ENCODE peak calls at places on chromosomes 11 and 22, in five cellular contexts. Z, D, E, W and U are unnamed samples.

GRCh38 chr11:4704054-4704789 is at the start of gene MMP26:
- DNase-seq in Z (no peak), D (no peak), E (no peak), W (peak), U (peak)

GRCh38 chr11:9825315-9825714 is 161.4 kb downstream of the SWAP70 start:
- DNase-seq in Z (no peak), D (no peak), E (no peak), W (no peak), U (no peak)

GRCh38 chr11:131763193-131763890 is 392.9 kb downstream of the NTM start:
- DNase-seq in Z (no peak), D (no peak), E (no peak), W (no peak), U (no peak)

GRCh38 chr11:2522636-2523255 is 77.9 kb downstream of the KCNQ1 start:
- DNase-seq in Z (no peak), D (no peak), E (no peak), W (peak), U (no peak)

GRCh38 chr11:123822022-123822421 is 15.9 kb upstream of the OR6M1 start:
- DNase-seq in Z (no peak), D (no peak), E (no peak), W (no peak), U (no peak)

GRCh38 chr11:70669871-70670683 is 271.7 kb downstream of the CTTN start:
- DNase-seq in Z (no peak), D (no peak), E (no peak), W (no peak), U (peak)

GRCh38 chr11:36455658-36456111 is 54.4 kb downstream of the TRAF6 start:
- DNase-seq in Z (peak), D (no peak), E (no peak), W (no peak), U (peak)

GRCh38 chr11:126791446-126791845 is 209.1 kb downstream of the KIRREL3 start:
- DNase-seq in Z (no peak), D (peak), E (no peak), W (peak), U (no peak)

GRCh38 chr22:31350410-31350863 is 4.3 kb upstream of the PATZ1 start:
- DNase-seq in Z (peak), D (no peak), E (peak), W (peak), U (no peak)

GRCh38 chr11:68632802-68633201 is 51.5 kb upstream of the GAL start:
- DNase-seq in Z (peak), D (peak), E (peak), W (peak), U (peak)

GRCh38 chr11:68447015-68447801 is 13.3 kb upstream of the PPP6R3 start:
- DNase-seq in Z (peak), D (peak), E (peak), W (peak), U (peak)

GRCh38 chr22:18121436-18122253 is 11.0 kb downstream of the TUBA8 start:
- DNase-seq in Z (no peak), D (no peak), E (no peak), W (peak), U (no peak)
- TF ChIP-seq CTCF in Z (no peak), D (peak), E (no peak), W (no peak), U (no peak)

GRCh38 chr11:22304337-22304961 is 33.7 kb upstream of the SLC17A6 start:
- DNase-seq in Z (peak), D (no peak), E (peak), W (no peak), U (peak)
- TF ChIP-seq MAX in Z (no peak), D (no peak), E (no peak), W (no peak), U (no peak)

GRCh38 chr11:17864478-17864941 is 129.9 kb downstream of the KCNC1 start:
- DNase-seq in Z (peak), D (no peak), E (peak), W (peak), U (no peak)
- TF ChIP-seq CTCF in Z (peak), D (peak), E (peak), W (peak), U (peak)

GRCh38 chr22:41366323-41367014 is 15.3 kb upstream of the TEF start:
- DNase-seq in Z (no peak), D (no peak), E (no peak), W (no peak), U (no peak)

GRCh38 chr22:41368543-41368817 is 13.3 kb upstream of the TEF start:
- DNase-seq in Z (no peak), D (no peak), E (no peak), W (no peak), U (no peak)

GRCh38 chr22:41367680-41368542 is 13.8 kb upstream of the TEF start:
- DNase-seq in Z (no peak), D (no peak), E (no peak), W (no peak), U (no peak)

GRCh38 chr22:41365425-41365824 is 16.3 kb upstream of the TEF start:
- DNase-seq in Z (no peak), D (no peak), E (no peak), W (no peak), U (no peak)

GRCh38 chr22:41367039-41367679 is 14.6 kb upstream of the TEF start:
- DNase-seq in Z (peak), D (no peak), E (peak), W (peak), U (peak)
- TF ChIP-seq MAX in Z (peak), D (peak), E (peak), W (no peak), U (peak)

DNA sequence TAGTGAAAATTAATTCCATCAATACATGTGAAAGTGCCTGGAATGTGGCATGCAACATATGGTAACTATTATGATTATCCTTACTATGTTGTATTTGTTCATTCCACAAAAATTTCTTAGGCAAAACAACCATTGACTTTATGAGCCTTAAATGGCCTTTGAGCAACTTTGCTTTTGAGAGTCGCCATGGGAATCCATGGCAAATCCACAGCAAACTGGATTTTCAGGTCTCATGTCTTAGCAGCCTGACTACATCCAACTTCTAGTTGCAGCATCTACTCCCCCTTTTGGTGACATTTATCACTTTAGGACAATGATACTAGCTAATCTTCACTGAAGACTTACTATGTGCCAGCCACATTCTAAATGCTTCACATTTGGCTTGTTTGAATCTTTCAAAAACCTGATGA is 56.8 kb downstream of the SLC1A2 start:
- DNase-seq in Z (no peak), D (no peak), E (no peak), W (no peak), U (no peak)
- TF ChIP-seq CTCF in Z (no peak), D (no peak), E (no peak), W (no peak), U (no peak)

DNA sequence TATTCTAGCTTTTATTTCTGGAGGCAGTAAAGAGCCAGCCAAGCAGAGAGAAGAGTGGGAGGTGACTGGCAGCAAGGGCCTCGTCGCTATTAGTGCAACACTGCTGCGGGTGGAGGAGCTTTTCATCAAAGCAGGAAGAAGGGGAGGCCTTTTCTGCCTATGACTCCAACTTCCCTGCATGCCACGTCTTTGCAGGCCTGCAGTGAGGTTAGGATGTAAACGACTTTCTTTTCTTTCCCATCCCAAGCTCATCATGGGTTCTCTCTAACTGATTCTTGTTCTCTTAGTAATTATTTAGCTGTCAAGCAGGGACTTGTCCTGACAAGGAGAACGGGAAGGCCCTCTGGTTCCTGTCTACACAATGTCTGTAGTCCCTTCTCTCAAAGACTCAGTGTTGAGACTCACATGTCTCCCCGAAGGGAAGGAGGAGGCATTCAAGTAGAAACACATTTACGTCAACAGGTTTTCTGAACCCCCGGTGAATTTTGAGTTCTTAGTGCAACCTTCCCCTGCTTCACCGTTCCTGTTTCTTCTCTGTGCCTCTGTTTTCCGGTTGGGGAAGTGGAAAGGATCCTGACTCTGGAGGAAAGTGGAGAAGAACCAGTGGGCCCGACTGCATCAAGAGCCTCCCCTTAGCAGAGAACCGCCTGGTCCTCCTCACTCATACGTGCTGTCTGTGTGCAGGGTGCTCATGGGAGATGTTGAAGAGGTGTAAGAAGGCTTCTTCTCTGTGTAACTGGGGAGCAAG is 56.9 kb downstream of the PACS1 start:
- DNase-seq in Z (no peak), D (no peak), E (no peak), W (no peak), U (peak)
- TF ChIP-seq MAX in Z (no peak), D (no peak), E (no peak), W (no peak), U (no peak)

DNA sequence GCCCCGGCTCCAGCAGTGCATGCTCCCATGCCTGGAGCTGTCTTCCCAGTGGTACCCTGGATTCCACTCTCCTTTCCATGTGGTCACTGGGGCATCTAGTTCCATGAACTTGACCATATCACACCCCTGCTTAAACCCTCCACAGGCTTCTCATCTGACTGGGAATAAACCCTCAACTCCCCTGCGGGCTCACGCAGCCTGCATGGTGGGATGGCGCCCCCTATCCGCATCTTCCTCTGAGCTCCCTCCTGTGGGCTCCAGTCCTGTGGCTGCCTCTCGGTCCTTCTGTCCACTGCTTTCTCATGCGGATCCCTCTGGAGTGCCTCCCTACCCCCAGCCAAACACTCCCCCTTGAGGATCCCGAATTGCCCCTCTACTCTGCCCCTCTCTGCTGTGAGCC is 41.4 kb upstream of the TTLL12 start:
- DNase-seq in Z (peak), D (peak), E (peak), W (peak), U (peak)
- TF ChIP-seq CTCF in Z (peak), D (peak), E (peak), W (peak), U (peak)

GRCh38 chr11:110294509-110294908 is 1.9 kb downstream of the RDX start:
- DNase-seq in Z (no peak), D (no peak), E (no peak), W (no peak), U (no peak)

GRCh38 chr11:110297082-110297725 is 790 bp upstream of the RDX start:
- DNase-seq in Z (no peak), D (no peak), E (no peak), W (no peak), U (peak)

GRCh38 chr11:110296226-110297081 is at the start of gene RDX:
- DNase-seq in Z (peak), D (peak), E (peak), W (peak), U (peak)

GRCh38 chr11:110295086-110295485 is 1.3 kb downstream of the RDX start:
- DNase-seq in Z (no peak), D (no peak), E (no peak), W (no peak), U (no peak)

GRCh38 chr11:110295487-110296225 is 758 bp downstream of the RDX start:
- DNase-seq in Z (no peak), D (no peak), E (peak), W (peak), U (peak)
- TF ChIP-seq MAX in Z (peak), D (no peak), E (no peak), W (no peak), U (peak)

DNA sequence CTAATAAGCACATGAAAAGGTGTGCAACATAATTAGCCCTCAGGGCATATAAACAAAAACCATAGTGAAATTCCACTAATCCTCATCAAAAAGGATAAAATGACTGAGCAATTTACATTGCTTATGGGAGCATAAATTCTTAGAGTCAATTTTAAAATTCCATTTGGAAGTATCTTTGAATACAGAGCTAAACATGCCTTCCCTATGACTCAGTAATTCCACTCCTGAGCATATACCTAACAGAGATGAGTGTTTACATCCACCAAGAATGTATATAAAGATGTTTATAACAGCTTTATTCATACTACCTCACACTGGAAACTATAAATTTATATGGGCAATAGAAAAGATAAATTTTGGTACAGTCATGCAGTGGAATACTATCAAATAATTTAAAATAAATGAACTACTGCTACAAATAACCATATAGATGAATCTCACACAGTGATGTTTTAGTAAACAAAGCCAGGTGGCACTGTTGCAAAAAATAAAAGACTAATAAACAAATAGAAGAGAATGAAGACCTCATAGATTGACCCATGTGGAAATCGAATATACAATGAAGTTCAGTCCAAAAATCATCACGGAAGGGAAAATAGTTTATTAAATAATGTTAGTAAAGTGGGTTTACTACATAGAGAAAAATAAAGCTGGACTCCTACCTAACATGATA is 8.2 kb upstream of the OR2D2 start:
- DNase-seq in Z (no peak), D (no peak), E (no peak), W (no peak), U (no peak)
- TF ChIP-seq CTCF in Z (no peak), D (no peak), E (no peak), W (no peak), U (no peak)